ENCODE peak calls at places on chromosome 6, in six cellular contexts. One of them, this sample, is unnamed.

GRCh38 chr6:7758456-7758855 is 32.6 kb downstream of the BMP6 start:
- DNase-seq in glutamatergic neuron: no peak
- DNase-seq in activated CD4-positive, alpha-beta T cell treated with anti-CD3 and anti-CD28 coated beads, Interleukin-2, amount 50 U/mL, for 4 hours: no peak
- DNase-seq in nephron progenitor cell: no peak
- DNase-seq in GM12878: no peak
- DNase-seq in left ventricle myocardium inferior: no peak
- DNase-seq in this sample: no peak

GRCh38 chr6:106746660-106747059 is 117.3 kb downstream of the QRSL1 start:
- DNase-seq in glutamatergic neuron: no peak
- DNase-seq in activated CD4-positive, alpha-beta T cell treated with anti-CD3 and anti-CD28 coated beads, Interleukin-2, amount 50 U/mL, for 4 hours: no peak
- DNase-seq in nephron progenitor cell: no peak
- DNase-seq in GM12878: no peak
- DNase-seq in left ventricle myocardium inferior: no peak
- DNase-seq in this sample: no peak

GRCh38 chr6:85405175-85405852 is 44.6 kb upstream of the NT5E start:
- DNase-seq in glutamatergic neuron: no peak
- DNase-seq in activated CD4-positive, alpha-beta T cell treated with anti-CD3 and anti-CD28 coated beads, Interleukin-2, amount 50 U/mL, for 4 hours: no peak
- DNase-seq in nephron progenitor cell: no peak
- DNase-seq in GM12878: peak
- DNase-seq in left ventricle myocardium inferior: no peak
- DNase-seq in this sample: no peak

GRCh38 chr6:73309534-73309783 is 44.6 kb downstream of the DPPA5 start:
- DNase-seq in glutamatergic neuron: no peak
- DNase-seq in activated CD4-positive, alpha-beta T cell treated with anti-CD3 and anti-CD28 coated beads, Interleukin-2, amount 50 U/mL, for 4 hours: no peak
- DNase-seq in nephron progenitor cell: no peak
- DNase-seq in GM12878: no peak
- DNase-seq in left ventricle myocardium inferior: no peak
- DNase-seq in this sample: no peak

GRCh38 chr6:34839696-34840352 is 47.9 kb downstream of the BLTP3A start:
- DNase-seq in glutamatergic neuron: no peak
- DNase-seq in activated CD4-positive, alpha-beta T cell treated with anti-CD3 and anti-CD28 coated beads, Interleukin-2, amount 50 U/mL, for 4 hours: no peak
- DNase-seq in nephron progenitor cell: no peak
- DNase-seq in GM12878: no peak
- DNase-seq in left ventricle myocardium inferior: no peak
- DNase-seq in this sample: no peak

GRCh38 chr6:6758915-6759654 is 170.6 kb downstream of the LY86 start:
- DNase-seq in glutamatergic neuron: peak
- DNase-seq in activated CD4-positive, alpha-beta T cell treated with anti-CD3 and anti-CD28 coated beads, Interleukin-2, amount 50 U/mL, for 4 hours: peak
- DNase-seq in nephron progenitor cell: peak
- DNase-seq in GM12878: peak
- DNase-seq in left ventricle myocardium inferior: no peak
- DNase-seq in this sample: peak

GRCh38 chr6:23213193-23213592 is 643.8 kb downstream of the HDGFL1 start:
- DNase-seq in glutamatergic neuron: no peak
- DNase-seq in activated CD4-positive, alpha-beta T cell treated with anti-CD3 and anti-CD28 coated beads, Interleukin-2, amount 50 U/mL, for 4 hours: no peak
- DNase-seq in nephron progenitor cell: no peak
- DNase-seq in GM12878: no peak
- DNase-seq in left ventricle myocardium inferior: no peak
- DNase-seq in this sample: no peak

GRCh38 chr6:13927203-13927602 is 2.5 kb downstream of the RNF182 start:
- DNase-seq in glutamatergic neuron: no peak
- DNase-seq in activated CD4-positive, alpha-beta T cell treated with anti-CD3 and anti-CD28 coated beads, Interleukin-2, amount 50 U/mL, for 4 hours: no peak
- DNase-seq in nephron progenitor cell: no peak
- DNase-seq in GM12878: no peak
- DNase-seq in left ventricle myocardium inferior: no peak
- DNase-seq in this sample: no peak

GRCh38 chr6:111423960-111424846 is 58.8 kb downstream of the REV3L start:
- DNase-seq in glutamatergic neuron: no peak
- DNase-seq in activated CD4-positive, alpha-beta T cell treated with anti-CD3 and anti-CD28 coated beads, Interleukin-2, amount 50 U/mL, for 4 hours: no peak
- DNase-seq in nephron progenitor cell: no peak
- DNase-seq in GM12878: no peak
- DNase-seq in left ventricle myocardium inferior: peak
- DNase-seq in this sample: peak

GRCh38 chr6:75430631-75431345 is 62.8 kb downstream of the FILIP1 start:
- DNase-seq in glutamatergic neuron: no peak
- DNase-seq in activated CD4-positive, alpha-beta T cell treated with anti-CD3 and anti-CD28 coated beads, Interleukin-2, amount 50 U/mL, for 4 hours: no peak
- DNase-seq in nephron progenitor cell: no peak
- DNase-seq in GM12878: no peak
- DNase-seq in left ventricle myocardium inferior: no peak
- DNase-seq in this sample: no peak

This sample was measured in putamen.